ENCODE peak calls at places on chromosome 11, in ten cellular contexts. U is Calu3; O is activated CD4-positive, alpha-beta T cell treated with anti-CD3 and anti-CD28 coated beads for 24 hours; E is left lung; Z is T-helper 2 cell; L is activated naive CD4-positive, alpha-beta T cell treated with Interleukin-2 at 50 U/mL for 16 hours; J is naive B cell; B is stimulated activated CD8-positive, alpha-beta memory T cell treated with anti-CD3 and anti-CD28 coated beads, Interleukin-2, amount 100 ng/mL, for 1 hour; C is psoas muscle; T is amygdala. Y is an unnamed sample.

GRCh38 chr11:7499046-7499445 is 13.7 kb downstream of the OLFML1 start:
- DNase-seq in U (no peak), O (no peak), E (no peak), Z (no peak), L (no peak), J (no peak), B (no peak), C (no peak), T (no peak), Y (no peak)

GRCh38 chr11:17724020-17724908 is 4.9 kb downstream of the MYOD1 start:
- DNase-seq in U (no peak), O (no peak), E (no peak), Z (no peak), L (no peak), J (no peak), B (no peak), C (no peak), T (no peak), Y (no peak)

GRCh38 chr11:46710821-46711269 is 8.2 kb upstream of the F2 start:
- DNase-seq in U (no peak), O (no peak), E (no peak), Z (no peak), L (no peak), J (no peak), B (no peak), C (peak), T (peak), Y (no peak)

GRCh38 chr11:65428578-65429068 is 6.0 kb downstream of the NEAT1 start:
- DNase-seq in U (no peak), O (no peak), E (no peak), Z (no peak), L (no peak), J (no peak), B (no peak), C (peak), T (no peak), Y (no peak)

GRCh38 chr11:29125621-29126020 is 891.2 kb downstream of the KCNA4 start:
- DNase-seq in U (no peak), O (no peak), E (no peak), Z (no peak), L (no peak), J (no peak), B (no peak), C (no peak), T (no peak), Y (no peak)

GRCh38 chr11:57124912-57125311 is 56.8 kb upstream of the LRRC55 start:
- DNase-seq in U (no peak), O (no peak), E (no peak), Z (no peak), L (no peak), J (no peak), B (no peak), C (no peak), T (no peak), Y (no peak)

GRCh38 chr11:129743029-129743846 is 72.4 kb upstream of the TMEM45B start:
- DNase-seq in U (no peak), O (no peak), E (peak), Z (no peak), L (no peak), J (no peak), B (no peak), C (no peak), T (no peak), Y (no peak)

GRCh38 chr11:43947003-43947500 is 4.6 kb downstream of the C11orf96 start:
- DNase-seq in U (no peak), O (no peak), E (no peak), Z (no peak), L (no peak), J (no peak), B (no peak), C (no peak), T (no peak), Y (no peak)

GRCh38 chr11:85759915-85760314 is 51.0 kb downstream of the SYTL2 start:
- DNase-seq in U (no peak), O (no peak), E (no peak), Z (no peak), L (no peak), J (no peak), B (no peak), C (no peak), T (no peak), Y (no peak)

GRCh38 chr11:134999490-135000066 is 587.5 kb upstream of the B3GAT1 start:
- DNase-seq in U (no peak), O (no peak), E (no peak), Z (no peak), L (no peak), J (no peak), B (no peak), C (no peak), T (no peak), Y (no peak)

GRCh38 chr11:21625982-21626381 is 566.9 kb upstream of the ANO5 start:
- DNase-seq in U (no peak), O (no peak), E (no peak), Z (peak), L (no peak), J (peak), B (no peak), C (no peak), T (no peak), Y (no peak)

GRCh38 chr11:2896047-2896446 is 10.5 kb upstream of the CDKN1C start:
- DNase-seq in U (no peak), O (no peak), E (no peak), Z (no peak), L (no peak), J (no peak), B (no peak), C (no peak), T (no peak), Y (no peak)

GRCh38 chr11:95544095-95544795 is 245.3 kb downstream of the FAM76B start:
- DNase-seq in U (no peak), O (no peak), E (no peak), Z (no peak), L (no peak), J (no peak), B (no peak), C (no peak), T (no peak), Y (no peak)

GRCh38 chr11:115707180-115707905 is 203.1 kb upstream of the CADM1 start:
- DNase-seq in U (no peak), O (no peak), E (no peak), Z (no peak), L (no peak), J (no peak), B (no peak), C (no peak), T (no peak), Y (no peak)

GRCh38 chr11:6926208-6927029 is at the start of gene ZNF215:
- DNase-seq in U (peak), O (peak), E (peak), Z (peak), L (no peak), J (no peak), B (no peak), C (peak), T (peak), Y (peak)

GRCh38 chr11:19191530-19192169 is 10.1 kb downstream of the CSRP3 start:
- DNase-seq in U (no peak), O (no peak), E (no peak), Z (no peak), L (no peak), J (no peak), B (no peak), C (no peak), T (no peak), Y (no peak)